ENCODE peak calls at places on chromosomes 11 and 22, in eight cellular contexts. I is HepG2, C is stomach, Z is sigmoid colon, G is tibial nerve, K is A549, S is suprapubic skin, P is transverse colon. H is an unnamed sample.

GRCh38 chr11:111565111-111565720 is 24.7 kb downstream of the LAYN start:
- DNase-seq in I (peak), C (peak), Z (peak), G (peak), K (peak), S (peak), P (peak), H (no peak)

GRCh38 chr11:46238078-46238966 is 39.1 kb upstream of the CREB3L1 start:
- DNase-seq in I (no peak), C (peak), Z (peak), G (peak), K (peak), S (peak), P (peak), H (no peak)

GRCh38 chr11:4891996-4892640 is 10.4 kb downstream of the OR51T1 start:
- DNase-seq in I (no peak), C (no peak), Z (no peak), G (no peak), K (no peak), S (no peak), P (no peak), H (no peak)

GRCh38 chr22:40326905-40327735 is 19.2 kb upstream of the ADSL start:
- DNase-seq in I (no peak), C (no peak), Z (no peak), G (no peak), K (no peak), S (no peak), P (no peak), H (no peak)

GRCh38 chr11:47631473-47631872 is 10.9 kb downstream of the MTCH2 start:
- DNase-seq in I (no peak), C (no peak), Z (no peak), G (no peak), K (peak), S (no peak), P (no peak), H (no peak)

GRCh38 chr11:2988996-2989395 is 3.1 kb downstream of the NAP1L4 start:
- DNase-seq in I (no peak), C (no peak), Z (no peak), G (no peak), K (no peak), S (no peak), P (no peak), H (no peak)

GRCh38 chr11:119626197-119626909 is 102.6 kb downstream of the NECTIN1 start:
- DNase-seq in I (peak), C (no peak), Z (no peak), G (no peak), K (no peak), S (no peak), P (no peak), H (no peak)

GRCh38 chr22:27270818-27271510 is 530.6 kb downstream of the MN1 start:
- DNase-seq in I (no peak), C (no peak), Z (no peak), G (no peak), K (no peak), S (no peak), P (no peak), H (no peak)

GRCh38 chr11:444397-445144 is 2.8 kb upstream of the ANO9 start:
- DNase-seq in I (no peak), C (peak), Z (no peak), G (no peak), K (no peak), S (peak), P (peak), H (no peak)

GRCh38 chr11:43123443-43123842 is 188.4 kb upstream of the API5 start:
- DNase-seq in I (no peak), C (no peak), Z (no peak), G (no peak), K (no peak), S (no peak), P (no peak), H (no peak)

GRCh38 chr11:69500285-69501120 is 19.0 kb downstream of the LINC01488 start:
- DNase-seq in I (no peak), C (no peak), Z (peak), G (no peak), K (no peak), S (no peak), P (no peak), H (no peak)

GRCh38 chr22:32804036-32804435 is 2.5 kb downstream of the TIMP3 start:
- DNase-seq in I (no peak), C (no peak), Z (no peak), G (no peak), K (no peak), S (no peak), P (no peak), H (no peak)

GRCh38 chr22:41479671-41480396 is 10.9 kb downstream of the ACO2 start:
- DNase-seq in I (no peak), C (no peak), Z (no peak), G (no peak), K (no peak), S (no peak), P (no peak), H (no peak)

GRCh38 chr22:32618461-32619140 is 144.0 kb downstream of the FBXO7 start:
- DNase-seq in I (no peak), C (no peak), Z (peak), G (peak), K (no peak), S (no peak), P (peak), H (no peak)

GRCh38 chr11:118658372-118659313 is 20.8 kb downstream of the TREH start:
- DNase-seq in I (no peak), C (no peak), Z (no peak), G (no peak), K (no peak), S (no peak), P (no peak), H (no peak)

GRCh38 chr22:36379593-36380361 is 8.0 kb downstream of the MYH9 start:
- DNase-seq in I (no peak), C (no peak), Z (no peak), G (no peak), K (no peak), S (no peak), P (no peak), H (no peak)

GRCh38 chr11:112554586-112554985 is 293.9 kb upstream of the PLET1 start:
- DNase-seq in I (no peak), C (no peak), Z (no peak), G (no peak), K (no peak), S (no peak), P (no peak), H (no peak)

GRCh38 chr11:9363954-9364912 is 20.2 kb upstream of the IPO7 start:
- DNase-seq in I (peak), C (peak), Z (peak), G (peak), K (peak), S (peak), P (peak), H (peak)

GRCh38 chr22:50190182-50190951 is 4.7 kb downstream of the TRABD start:
- DNase-seq in I (no peak), C (peak), Z (peak), G (no peak), K (peak), S (peak), P (peak), H (peak)

GRCh38 chr22:35674335-35674734 is 26.1 kb downstream of the APOL6 start:
- DNase-seq in I (no peak), C (no peak), Z (no peak), G (no peak), K (no peak), S (no peak), P (no peak), H (no peak)

GRCh38 chr22:21978564-21979386 is 3.8 kb downstream of the TOP3B start:
- DNase-seq in I (no peak), C (no peak), Z (peak), G (no peak), K (no peak), S (no peak), P (no peak), H (no peak)

GRCh38 chr11:73532310-73532709 is 65.6 kb downstream of the FAM168A start:
- DNase-seq in I (no peak), C (no peak), Z (no peak), G (no peak), K (no peak), S (no peak), P (no peak), H (no peak)

GRCh38 chr11:59271247-59271755 is 58.6 kb upstream of the MPEG1 start:
- DNase-seq in I (no peak), C (no peak), Z (no peak), G (no peak), K (no peak), S (no peak), P (no peak), H (no peak)

GRCh38 chr11:8224711-8225110 is 39.0 kb downstream of the LMO1 start:
- DNase-seq in I (no peak), C (no peak), Z (no peak), G (no peak), K (no peak), S (no peak), P (no peak), H (no peak)

GRCh38 chr22:24370426-24370825 is 57.0 kb upstream of the ADORA2A start:
- DNase-seq in I (no peak), C (no peak), Z (no peak), G (no peak), K (no peak), S (no peak), P (no peak), H (no peak)

GRCh38 chr11:131408011-131408640 is 37.7 kb downstream of the NTM start:
- DNase-seq in I (peak), C (peak), Z (no peak), G (no peak), K (peak), S (no peak), P (no peak), H (no peak)
- TF ChIP-seq EP300 in I (no peak), C (no peak), Z (no peak), G (peak), K (no peak), S (no peak), P (no peak), H (no peak)

GRCh38 chr22:31103899-31104694 is 3.3 kb downstream of the SELENOM start:
- DNase-seq in I (no peak), C (no peak), Z (peak), G (no peak), K (no peak), S (no peak), P (no peak), H (no peak)
- TF ChIP-seq POLR2A in I (no peak), C (no peak), Z (peak), G (no peak), K (no peak), S (no peak), P (peak), H (no peak)

GRCh38 chr22:48536691-48537591 is 1290.7 kb downstream of the BRD1 start:
- DNase-seq in I (no peak), C (peak), Z (peak), G (peak), K (no peak), S (no peak), P (no peak), H (no peak)
- TF ChIP-seq EP300 in I (no peak), C (no peak), Z (peak), G (peak), K (no peak), S (no peak), P (no peak), H (no peak)

DNA sequence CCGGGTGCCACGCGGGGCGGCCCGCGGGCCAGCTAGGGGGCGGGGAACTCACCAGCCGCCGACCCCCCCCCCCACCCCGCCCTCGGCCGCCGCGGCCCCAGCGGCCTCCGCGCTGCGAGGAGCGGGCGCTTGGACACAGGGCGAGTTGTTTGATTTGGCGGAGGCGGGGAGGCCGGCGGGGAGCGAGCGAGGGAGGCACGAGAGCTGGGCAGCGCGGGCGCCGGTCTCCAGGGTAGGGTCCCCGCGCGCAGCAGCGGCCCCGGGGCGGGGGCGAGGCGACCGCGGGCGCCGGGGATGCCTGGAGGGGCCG is 64.3 kb downstream of the NAV2 start:
- DNase-seq in I (no peak), C (peak), Z (no peak), G (no peak), K (peak), S (no peak), P (peak), H (no peak)
- TF ChIP-seq POLR2A in I (no peak), C (no peak), Z (no peak), G (no peak), K (no peak), S (no peak), P (no peak), H (no peak)

DNA sequence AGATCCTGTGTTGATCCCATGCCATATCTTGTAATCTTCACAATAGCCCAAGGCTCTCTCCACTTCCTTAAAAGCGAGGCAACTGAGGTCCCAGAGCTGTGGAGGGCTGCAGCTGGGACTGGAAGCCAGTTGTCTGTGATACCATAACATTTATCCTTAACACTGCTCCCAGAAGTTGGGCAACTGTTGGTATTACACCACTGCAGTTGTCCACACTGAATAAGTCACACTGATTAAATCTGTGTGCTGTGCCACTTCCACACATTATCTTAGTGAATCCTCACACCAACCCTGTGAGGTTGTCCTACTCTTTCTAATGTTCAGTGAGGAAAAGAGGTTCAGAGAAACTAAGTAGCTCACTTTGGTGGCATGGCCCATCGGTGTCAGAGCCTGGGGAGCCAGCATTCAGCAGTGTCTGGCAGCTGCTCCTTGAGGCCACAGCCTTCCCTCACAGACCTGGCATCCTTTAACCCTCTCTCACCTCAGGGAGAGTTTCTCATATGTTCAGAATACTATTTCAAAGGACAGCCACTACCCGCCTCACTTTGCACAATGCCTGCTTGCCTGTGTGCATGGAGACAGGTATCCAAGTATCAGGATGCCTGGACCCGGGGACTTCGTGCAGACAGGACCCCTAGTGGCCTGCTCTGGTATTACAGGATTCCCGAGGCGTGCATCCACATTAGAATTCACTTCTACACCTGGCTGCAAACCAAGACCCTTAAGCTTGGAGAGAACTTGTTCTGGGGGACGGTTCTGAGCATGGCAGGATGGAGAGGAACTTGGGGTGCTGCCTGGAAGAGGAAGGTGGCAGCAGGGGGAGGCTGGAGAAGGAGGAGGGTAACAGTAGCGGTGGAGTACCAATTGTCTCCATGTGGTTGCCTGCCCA is 221.9 kb upstream of the TBCEL start:
- DNase-seq in I (peak), C (peak), Z (peak), G (peak), K (peak), S (no peak), P (peak), H (no peak)
- TF ChIP-seq EP300 in I (no peak), C (no peak), Z (no peak), G (no peak), K (no peak), S (no peak), P (no peak), H (no peak)

GRCh38 chr11:67396258-67396581 is 4.4 kb downstream of the RAD9A start:
- DNase-seq in I (no peak), C (no peak), Z (no peak), G (no peak), K (no peak), S (no peak), P (no peak), H (no peak)
- TF ChIP-seq POLR2A in I (no peak), C (no peak), Z (no peak), G (no peak), K (no peak), S (no peak), P (no peak), H (no peak)

GRCh38 chr11:76665172-76665571 is 5.4 kb downstream of the LRRC32 start:
- DNase-seq in I (no peak), C (no peak), Z (peak), G (no peak), K (no peak), S (peak), P (peak), H (no peak)
- TF ChIP-seq EP300 in I (no peak), C (no peak), Z (no peak), G (no peak), K (no peak), S (no peak), P (no peak), H (no peak)

GRCh38 chr11:33721984-33722383 is 14.2 kb downstream of the CD59 start:
- DNase-seq in I (no peak), C (no peak), Z (no peak), G (no peak), K (no peak), S (no peak), P (no peak), H (no peak)

GRCh38 chr11:33723238-33723881 is 12.9 kb downstream of the CD59 start:
- DNase-seq in I (no peak), C (no peak), Z (no peak), G (no peak), K (peak), S (no peak), P (no peak), H (no peak)

GRCh38 chr11:33725496-33725895 is 10.7 kb downstream of the CD59 start:
- DNase-seq in I (no peak), C (no peak), Z (no peak), G (no peak), K (no peak), S (no peak), P (no peak), H (no peak)

GRCh38 chr11:33722579-33723234 is 13.5 kb downstream of the CD59 start:
- DNase-seq in I (no peak), C (no peak), Z (no peak), G (no peak), K (peak), S (no peak), P (no peak), H (no peak)

GRCh38 chr11:33724644-33725035 is 11.6 kb downstream of the CD59 start:
- DNase-seq in I (no peak), C (no peak), Z (peak), G (peak), K (no peak), S (no peak), P (no peak), H (no peak)
- TF ChIP-seq POLR2A in I (no peak), C (no peak), Z (no peak), G (no peak), K (no peak), S (no peak), P (no peak), H (no peak)

GRCh38 chr11:1888811-1889526 is 2.7 kb downstream of the PRR33 start:
- DNase-seq in I (no peak), C (peak), Z (no peak), G (no peak), K (no peak), S (no peak), P (peak), H (no peak)
- TF ChIP-seq EP300 in I (no peak), C (no peak), Z (no peak), G (no peak), K (no peak), S (no peak), P (no peak), H (no peak)

GRCh38 chr22:38852522-38852921 is 8.7 kb upstream of the NPTXR start:
- DNase-seq in I (no peak), C (no peak), Z (no peak), G (no peak), K (no peak), S (no peak), P (no peak), H (no peak)

GRCh38 chr22:38853149-38853548 is 9.3 kb upstream of the NPTXR start:
- DNase-seq in I (no peak), C (no peak), Z (no peak), G (no peak), K (no peak), S (no peak), P (no peak), H (no peak)

GRCh38 chr22:38850399-38850798 is 6.6 kb upstream of the NPTXR start:
- DNase-seq in I (no peak), C (no peak), Z (no peak), G (no peak), K (no peak), S (no peak), P (no peak), H (no peak)

GRCh38 chr22:38849816-38850215 is 6.0 kb upstream of the NPTXR start:
- DNase-seq in I (no peak), C (no peak), Z (no peak), G (no peak), K (no peak), S (no peak), P (no peak), H (no peak)

DNA sequence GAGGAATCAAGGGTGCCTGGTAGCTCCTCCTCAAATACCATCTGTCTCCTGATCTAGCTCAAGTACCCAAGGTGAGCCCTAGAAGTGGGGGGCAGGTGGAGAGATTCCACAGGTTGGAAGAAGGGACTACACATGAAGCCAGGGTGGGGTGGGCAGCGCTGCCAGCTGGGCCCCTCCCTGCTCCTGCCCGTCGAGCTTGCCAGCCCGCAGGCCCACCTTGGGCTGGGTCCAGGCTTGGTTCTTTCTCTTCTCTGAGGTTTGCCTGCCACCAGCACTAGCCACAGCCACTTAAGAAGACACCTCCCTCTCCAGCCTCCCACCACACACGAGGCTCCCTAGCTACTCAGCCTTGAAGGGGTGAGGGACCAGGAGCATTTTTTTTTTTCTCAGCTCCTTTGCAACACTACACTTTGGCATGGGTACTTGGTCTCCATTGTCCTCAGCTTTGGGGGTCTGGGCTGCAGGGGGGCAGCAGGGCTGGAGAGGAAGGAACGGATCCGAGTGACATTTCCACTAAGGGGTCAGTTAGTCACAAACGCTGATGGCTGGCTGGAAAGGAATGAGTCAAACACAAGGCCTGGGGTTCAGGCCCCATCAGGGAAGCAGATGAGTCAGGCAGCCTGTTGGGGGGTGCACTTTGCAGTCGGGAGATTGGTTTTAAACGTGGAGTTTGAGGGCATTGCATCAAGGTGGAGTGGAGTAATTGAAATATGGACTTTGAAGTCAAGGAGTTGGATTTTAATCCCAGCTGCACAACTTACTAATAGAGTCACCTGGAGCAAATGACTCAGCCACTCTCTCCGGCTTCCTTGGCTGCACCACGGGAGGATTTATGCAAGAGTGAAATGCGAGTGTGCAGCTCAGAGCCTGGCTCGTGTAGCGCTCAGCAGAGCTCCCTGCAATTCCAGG is 7.4 kb upstream of the NPTXR start:
- DNase-seq in I (no peak), C (no peak), Z (no peak), G (no peak), K (peak), S (no peak), P (no peak), H (no peak)
- TF ChIP-seq POLR2A in I (no peak), C (no peak), Z (no peak), G (no peak), K (no peak), S (no peak), P (no peak), H (no peak)